ENCODE peak calls at places on chromosomes 6 and 20, in seven cellular contexts. R is GM13977, O is fibroblast of pulmonary artery, Y is ovary, X is heart right ventricle, H is cardiac muscle cell, N is H1. G is an unnamed sample.

GRCh38 chr6:30613251-30614043 is 3.6 kb downstream of the PPP1R10 start:
- DNase-seq in X (no peak), N (no peak), Y (no peak), O (no peak), R (no peak), H (no peak), G (no peak)

GRCh38 chr6:157272866-157273755 is 50.2 kb downstream of the TMEM242 start:
- DNase-seq in N (no peak), Y (no peak), R (no peak), H (no peak), X (no peak), O (no peak), G (no peak)

GRCh38 chr6:149963212-149963461 is 606 bp upstream of the ULBP1 start:
- DNase-seq in H (no peak), R (peak; percentile 48), O (peak; percentile 29), Y (no peak), N (no peak), X (no peak), G (peak; percentile 43)

GRCh38 chr20:57439432-57439831 is 48.2 kb downstream of the RBM38 start:
- DNase-seq in Y (peak; percentile 58), R (no peak), N (no peak), X (peak; percentile 78), O (no peak), H (no peak), G (no peak)

GRCh38 chr6:156789081-156789943 is 12.1 kb downstream of the ARID1B start:
- DNase-seq in X (no peak), H (no peak), Y (no peak), O (no peak), R (no peak), N (no peak), G (no peak)

GRCh38 chr6:48423640-48424365 is 312.8 kb upstream of the PTCHD4 start:
- DNase-seq in X (no peak), Y (no peak), H (no peak), N (no peak), R (no peak), O (peak; percentile 44), G (no peak)

GRCh38 chr6:25027221-25027916 is 91.6 kb upstream of the RIPOR2 start:
- DNase-seq in Y (no peak), H (no peak), O (no peak), R (peak; percentile 77), N (no peak), X (no peak), G (no peak)

GRCh38 chr20:63021356-63022321 is 14.9 kb upstream of the BHLHE23 start:
- DNase-seq in H (no peak), R (no peak), O (no peak), N (no peak), Y (no peak), X (no peak), G (no peak)

GRCh38 chr6:90199900-90200299 is 96.7 kb downstream of the BACH2 start:
- DNase-seq in N (no peak), H (no peak), O (no peak), R (no peak), Y (no peak), X (no peak), G (no peak)

GRCh38 chr20:62346398-62347150 is 20.5 kb downstream of the LAMA5 start:
- DNase-seq in N (no peak), R (no peak), O (no peak), H (no peak), X (no peak), Y (peak; percentile 19), G (no peak)

GRCh38 chr20:41655966-41656685 is 37.9 kb upstream of the CHD6 start:
- DNase-seq in O (no peak), Y (no peak), X (no peak), H (no peak), R (no peak), N (no peak), G (no peak)

GRCh38 chr6:33217246-33217645 is 8.9 kb downstream of the RING1 start:
- DNase-seq in Y (no peak), R (no peak), H (no peak), N (no peak), O (no peak), X (no peak), G (no peak)

GRCh38 chr20:46583411-46584214 is 33.2 kb upstream of the OCSTAMP start:
- DNase-seq in H (no peak), O (no peak), Y (no peak), N (peak; percentile 80), X (no peak), R (no peak), G (no peak)

GRCh38 chr6:7726416-7727149 is 684 bp downstream of the BMP6 start:
- DNase-seq in N (no peak), Y (peak; percentile 44), R (peak; percentile 61), X (no peak), H (peak; percentile 44), O (no peak), G (peak; percentile 24)

GRCh38 chr6:52020961-52021570 is 66.3 kb downstream of the PKHD1 start:
- DNase-seq in O (peak; percentile 52), Y (no peak), R (no peak), N (no peak), H (peak; percentile 42), X (no peak), G (no peak)

GRCh38 chr6:157274116-157274470 is 49.2 kb downstream of the TMEM242 start:
- DNase-seq in R (no peak), X (no peak), H (peak; percentile 34), O (no peak), N (no peak), Y (no peak), G (no peak)

GRCh38 chr20:22382742-22383141 is 201.6 kb downstream of the FOXA2 start:
- DNase-seq in N (no peak), H (no peak), O (peak; percentile 32), Y (no peak), R (no peak), X (no peak), G (no peak)

GRCh38 chr6:113980937-113981554 is 10.1 kb upstream of the HDAC2 start:
- DNase-seq in N (no peak), H (peak; percentile 74), R (peak; percentile 28), Y (no peak), O (peak; percentile 47), X (no peak), G (peak; percentile 36)

GRCh38 chr6:105189026-105189680 is 9.3 kb upstream of the POPDC3 start:
- DNase-seq in X (no peak), R (no peak), O (no peak), H (no peak), N (no peak), Y (no peak), G (no peak)

GRCh38 chr20:49824206-49824605 is 11.6 kb downstream of the SLC9A8 start:
- DNase-seq in H (no peak), R (no peak), Y (no peak), X (no peak), N (no peak), O (no peak), G (no peak)

GRCh38 chr20:49821850-49822249 is 9.2 kb downstream of the SLC9A8 start:
- DNase-seq in H (no peak), X (peak; percentile 24), R (no peak), O (peak; percentile 77), N (no peak), Y (no peak), G (no peak)

GRCh38 chr20:49821381-49821780 is 8.8 kb downstream of the SLC9A8 start:
- DNase-seq in X (no peak), N (no peak), Y (no peak), R (no peak), O (no peak), H (no peak), G (no peak)

GRCh38 chr20:49825521-49826033 is 12.9 kb downstream of the SLC9A8 start:
- DNase-seq in N (no peak), R (no peak), H (no peak), O (no peak), X (no peak), Y (no peak), G (no peak)

DNA sequence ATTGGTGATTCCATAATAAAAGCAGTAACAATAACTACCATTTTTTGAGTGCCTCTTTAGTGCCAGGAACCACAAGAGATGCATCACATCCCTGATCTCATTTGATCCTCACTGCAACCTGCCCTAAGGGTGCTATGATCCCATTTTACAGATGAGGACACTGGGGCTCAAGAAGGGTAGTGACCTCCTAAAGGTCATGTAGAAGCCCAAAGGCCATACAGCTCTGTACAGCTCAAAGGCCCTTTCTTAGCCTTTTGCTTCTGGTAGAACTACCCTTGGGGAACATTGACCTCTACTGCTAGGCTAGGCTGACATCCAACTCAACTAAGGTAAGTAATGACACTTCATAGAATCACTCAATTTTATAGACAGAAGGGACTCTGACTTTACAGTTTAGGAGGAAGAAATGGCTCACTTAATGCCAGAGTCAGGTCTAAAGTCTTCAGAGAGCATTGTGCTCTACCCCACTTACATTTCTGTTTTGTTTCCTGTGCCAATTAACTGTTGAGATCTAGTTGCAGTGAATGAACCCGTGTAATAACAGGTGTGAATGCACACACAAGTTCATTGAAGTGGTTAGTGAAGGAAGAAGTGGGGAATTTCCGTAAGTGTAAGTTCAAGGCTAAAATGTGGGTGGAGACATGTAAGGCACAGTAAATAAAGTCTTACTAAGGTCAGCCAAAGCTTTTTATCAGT is 10.7 kb downstream of the SLC9A8 start:
- DNase-seq in H (no peak), O (no peak), R (no peak), N (no peak), X (no peak), Y (no peak), G (no peak)
- TF ChIP-seq CTCF in H (no peak), O (no peak), R (no peak), N (no peak), X (no peak), Y (no peak), G (no peak)

GRCh38 chr20:12970372-12970821 is 38.4 kb upstream of the SPTLC3 start:
- DNase-seq in Y (no peak), N (no peak), X (peak; percentile 6), H (peak; percentile 39), O (peak; percentile 74), R (peak; percentile 11), G (peak; percentile 38)
- TF ChIP-seq CTCF in Y (peak; percentile 31), N (peak; percentile 60), X (peak; percentile 58), H (peak; percentile 54), O (peak; percentile 61), R (peak; percentile 69), G (peak; percentile 38)

GRCh38 chr20:16662462-16662861 is 67.4 kb upstream of the SNRPB2 start:
- DNase-seq in X (no peak), O (no peak), N (no peak), H (no peak), R (no peak), Y (no peak), G (no peak)

GRCh38 chr20:16664031-16664430 is 65.8 kb upstream of the SNRPB2 start:
- DNase-seq in N (no peak), R (no peak), Y (no peak), H (no peak), X (no peak), O (no peak), G (no peak)

GRCh38 chr20:16671753-16672152 is 58.1 kb upstream of the SNRPB2 start:
- DNase-seq in R (no peak), H (no peak), Y (no peak), N (no peak), O (no peak), X (no peak), G (no peak)

GRCh38 chr20:16661738-16662137 is 68.1 kb upstream of the SNRPB2 start:
- DNase-seq in H (no peak), X (peak; percentile 4), N (no peak), R (no peak), O (no peak), Y (no peak), G (no peak)

GRCh38 chr20:16666272-16666671 is 63.6 kb upstream of the SNRPB2 start:
- DNase-seq in R (no peak), X (no peak), N (no peak), Y (no peak), O (no peak), H (no peak), G (no peak)
- TF ChIP-seq CTCF in R (no peak), X (no peak), N (peak; percentile 28), Y (no peak), O (peak; percentile 6), H (no peak), G (peak; percentile 30)

GRCh38 chr6:108250240-108250866 is 10.5 kb downstream of the SNX3 start:
- DNase-seq in N (no peak), O (peak; percentile 46), R (no peak), H (no peak), X (no peak), Y (no peak), G (no peak)
- TF ChIP-seq CTCF in N (peak; percentile 71), O (peak; percentile 36), R (peak; percentile 26), H (peak; percentile 31), X (peak; percentile 9), Y (no peak), G (peak; percentile 61)